ENCODE peak calls at places on chromosome 17, in five cellular contexts. G is SK-N-SH, Q is mesenchymal stem cell, A is OCI-LY7, D is heart left ventricle. C is an unnamed sample. For H3K4me1, the result is how much of the 10 kb centered on the place peaks cover.

GRCh38 chr17:35731239-35731931 is at the start of gene RASL10B:
- DNase-seq in D (peak), G (peak), A (no peak), Q (peak), C (peak)

GRCh38 chr17:9644910-9645751 is at the start of gene USP43:
- DNase-seq in D (no peak), A (peak), G (peak), Q (peak), C (no peak)

GRCh38 chr17:9002610-9003354 is 18.5 kb upstream of the NTN1 start:
- DNase-seq in Q (no peak), D (no peak), G (peak), A (no peak), C (peak)

GRCh38 chr17:73308017-73308823 is 3.6 kb downstream of the CDC42EP4 start:
- DNase-seq in G (no peak), D (peak), A (no peak), Q (peak), C (peak)

GRCh38 chr17:16599537-16599936 is 30.5 kb upstream of the ZNF287 start:
- DNase-seq in D (no peak), A (no peak), G (no peak), Q (no peak), C (no peak)

GRCh38 chr17:14525551-14526455 is 224.9 kb downstream of the HS3ST3B1 start:
- DNase-seq in G (no peak), A (no peak), D (no peak), Q (no peak), C (no peak)

GRCh38 chr17:33024688-33025486 is 33.2 kb downstream of the SPACA3 start:
- DNase-seq in D (no peak), Q (no peak), A (no peak), G (no peak), C (no peak)

GRCh38 chr17:70369296-70369855 is 200.0 kb downstream of the KCNJ2 start:
- DNase-seq in G (no peak), A (no peak), Q (peak), D (no peak), C (no peak)

GRCh38 chr17:73827627-73828241 is 183.5 kb upstream of the SDK2 start:
- DNase-seq in D (no peak), A (no peak), Q (no peak), G (no peak), C (no peak)

GRCh38 chr17:77375917-77376651 is 235.3 kb downstream of the SEC14L1 start:
- DNase-seq in G (peak), Q (peak), A (no peak), D (no peak), C (no peak)

GRCh38 chr17:41665566-41666335 is 22.9 kb upstream of the EIF1 start:
- DNase-seq in A (peak), G (peak), Q (peak), D (peak), C (peak)

GRCh38 chr17:58202859-58203258 is 10.3 kb downstream of the EPX start:
- DNase-seq in D (no peak), Q (no peak), G (no peak), A (no peak), C (no peak)

GRCh38 chr17:47844814-47845453 is 3.9 kb upstream of the SCRN2 start:
- DNase-seq in A (no peak), D (no peak), Q (peak), G (peak), C (no peak)

DNA sequence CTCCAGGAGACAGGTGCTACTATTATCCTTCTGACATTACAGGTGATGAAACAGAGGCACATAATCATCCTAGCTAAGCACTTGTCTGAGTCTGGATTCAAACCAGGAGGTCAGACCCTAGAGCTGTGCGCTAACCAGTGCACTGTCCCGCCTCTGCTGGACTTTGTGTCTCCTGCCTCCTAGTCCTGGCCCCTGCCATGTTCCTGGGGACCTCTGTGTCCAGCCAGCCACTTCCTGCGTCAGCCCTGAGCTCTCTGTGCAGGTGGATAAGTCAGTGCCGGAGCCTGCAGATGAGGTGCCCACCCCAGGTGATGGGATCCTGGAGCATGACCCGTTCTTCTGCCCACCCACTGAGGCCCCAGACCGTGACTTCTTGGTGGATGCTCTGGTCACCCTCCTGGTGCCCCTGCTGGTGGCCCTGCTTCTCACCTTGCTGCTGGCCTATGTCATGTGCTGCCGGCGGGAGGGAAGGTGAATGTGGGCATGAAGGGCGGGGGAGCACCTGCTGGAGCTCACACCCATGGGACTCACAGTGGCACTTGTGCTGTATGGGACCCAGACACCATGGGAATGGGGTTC is 4.2 kb downstream of the SGCA start:
- DNase-seq in A (no peak), G (no peak), Q (no peak), D (peak), C (no peak)
- H3K4me1 ChIP-seq in A (under half), G (under half), Q (under half), D (under half), C (half or more)

DNA sequence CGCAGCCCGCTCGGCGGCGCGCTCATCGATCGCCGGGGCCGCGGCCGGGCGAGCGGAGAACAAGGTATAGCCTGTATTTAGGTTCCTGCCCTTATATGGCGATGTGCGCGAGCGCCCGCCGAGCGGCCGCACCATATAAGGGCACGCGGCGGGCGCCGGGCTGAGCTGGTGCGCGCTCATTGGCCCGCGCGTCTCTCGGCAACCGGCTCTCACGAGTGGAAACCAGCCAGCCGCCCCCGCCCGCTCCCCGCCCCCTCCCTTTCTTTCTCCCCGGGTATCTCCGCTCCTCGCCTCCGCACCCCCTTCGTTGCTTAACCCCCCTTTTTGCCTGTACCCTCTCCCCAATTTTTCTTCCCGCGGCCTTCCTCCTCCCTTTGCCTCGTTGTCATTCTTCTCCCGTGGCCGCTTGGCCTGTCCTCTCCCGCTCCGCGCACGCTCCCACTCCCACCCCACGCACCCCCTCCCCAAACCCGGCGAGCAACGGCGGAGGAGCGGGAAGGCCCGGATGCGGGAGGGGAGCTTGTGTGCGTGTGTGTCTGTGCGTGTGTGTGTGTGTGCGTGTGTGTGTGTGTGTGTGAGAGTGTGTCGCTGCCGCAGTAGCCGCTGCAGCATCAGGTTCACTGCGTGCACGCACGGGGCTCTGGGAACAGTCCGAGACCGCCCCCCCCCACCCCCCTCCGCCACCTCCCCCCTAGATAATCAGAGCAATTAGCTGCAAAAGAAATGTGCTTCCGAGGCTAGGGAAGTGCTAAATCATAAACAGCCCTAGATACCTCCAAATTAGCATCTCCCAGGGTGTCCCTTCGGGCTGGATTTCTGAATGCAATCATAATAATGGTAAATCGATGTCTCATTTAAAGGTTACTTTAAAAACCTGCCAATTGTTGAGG is 13.5 kb upstream of the CBX8 start:
- DNase-seq in G (peak), D (peak), Q (peak), A (peak), C (peak)
- H3K4me1 ChIP-seq in G (under half), D (under half), Q (under half), A (under half), C (half or more)

DNA sequence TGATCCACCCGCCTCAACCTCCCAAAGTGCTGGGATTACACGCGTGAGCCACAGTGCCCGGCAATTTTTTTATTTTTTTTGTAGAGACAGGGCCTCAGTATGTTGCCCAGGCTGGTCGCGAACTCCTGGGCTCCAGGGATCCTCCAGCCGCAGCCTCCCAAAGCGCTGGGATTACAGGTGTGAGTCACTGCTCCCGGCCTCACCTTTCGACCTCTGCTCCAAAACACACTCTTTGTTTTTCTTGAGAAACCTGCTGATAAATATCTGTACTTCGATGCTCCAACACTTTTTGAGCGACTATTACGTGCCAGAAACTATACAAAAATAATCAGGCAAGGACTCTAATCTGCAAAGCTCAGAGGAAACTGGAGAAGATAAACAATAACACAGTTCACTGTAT is 1.0 kb downstream of the MED1 start:
- DNase-seq in A (no peak), G (no peak), Q (no peak), D (no peak), C (no peak)
- H3K4me1 ChIP-seq in A (under half), G (under half), Q (under half), D (under half), C (under half)

GRCh38 chr17:44503080-44503842 is at the start of gene GPATCH8:
- DNase-seq in Q (peak), G (peak), A (peak), D (peak), C (peak)
- H3K4me1 ChIP-seq in Q (under half), G (under half), A (under half), D (under half), C (half or more)

C was measured in left ventricle myocardium inferior.